ENCODE peak calls at places on chromosomes 2 and 18, in four cellular contexts. N is GM12891, R is K562, B is GM12878. O is an unnamed sample.

GRCh38 chr2:149365826-149366583 is 35.6 kb downstream of the LYPD6 start:
- DNase-seq in N (no peak), R (no peak), B (no peak), O (no peak)

GRCh38 chr18:31819106-31819924 is 58.6 kb upstream of the SLC25A52 start:
- DNase-seq in N (no peak), R (peak), B (no peak), O (peak)

GRCh38 chr2:240391111-240392051 is 44.1 kb upstream of the GPC1 start:
- DNase-seq in N (no peak), R (no peak), B (no peak), O (no peak)

GRCh38 chr2:126889501-126890135 is 9.1 kb upstream of the TEX51 start:
- DNase-seq in N (no peak), R (no peak), B (no peak), O (no peak)

GRCh38 chr2:117801826-117802225 is 12.7 kb upstream of the DDX18 start:
- DNase-seq in N (no peak), R (no peak), B (no peak), O (no peak)

GRCh38 chr2:131105950-131106801 is 1.0 kb downstream of the PLEKHB2 start:
- DNase-seq in N (no peak), R (peak), B (peak), O (no peak)

GRCh38 chr2:112254466-112255240 is at the start of gene ZC3H8:
- DNase-seq in N (peak), R (peak), B (peak), O (peak)

GRCh38 chr18:32566960-32567359 is 96.3 kb upstream of the GAREM1 start:
- DNase-seq in N (no peak), R (no peak), B (no peak), O (no peak)

GRCh38 chr2:113273031-113273551 is 5.6 kb downstream of the PAX8 start:
- DNase-seq in N (no peak), R (no peak), B (no peak), O (no peak)

GRCh38 chr2:238243496-238244076 is 3.7 kb upstream of the HES6 start:
- DNase-seq in N (no peak), R (no peak), B (no peak), O (no peak)

GRCh38 chr2:46492301-46492700 is 12.9 kb downstream of the TMEM247 start:
- DNase-seq in N (no peak), R (no peak), B (no peak), O (no peak)

GRCh38 chr18:67525328-67526110 is 9.0 kb upstream of the DSEL start:
- DNase-seq in N (no peak), R (no peak), B (no peak), O (no peak)

GRCh38 chr2:233473386-233473791 is 93.2 kb downstream of the USP40 start:
- DNase-seq in N (no peak), R (no peak), B (no peak), O (no peak)

GRCh38 chr2:231800493-231801091 is 14.3 kb downstream of the COPS7B start:
- DNase-seq in N (no peak), R (peak), B (no peak), O (peak)
- TF ChIP-seq SPI1 in N (no peak), R (no peak), B (no peak), O (no peak)

GRCh38 chr2:33051586-33052385 is 105.0 kb downstream of the LTBP1 start:
- DNase-seq in N (no peak), R (no peak), B (no peak), O (peak)
- TF ChIP-seq SPI1 in N (no peak), R (no peak), B (no peak), O (no peak)

GRCh38 chr2:217597140-217597539 is 405.7 kb downstream of the TNS1 start:
- DNase-seq in N (no peak), R (no peak), B (no peak), O (no peak)

GRCh38 chr2:217588266-217588665 is 414.5 kb downstream of the TNS1 start:
- DNase-seq in N (no peak), R (no peak), B (no peak), O (no peak)

GRCh38 chr2:217597681-217598080 is 405.1 kb downstream of the TNS1 start:
- DNase-seq in N (no peak), R (no peak), B (no peak), O (no peak)

GRCh38 chr2:217593732-217594131 is 409.1 kb downstream of the TNS1 start:
- DNase-seq in N (no peak), R (no peak), B (no peak), O (peak)
- TF ChIP-seq SPI1 in N (peak), R (no peak), B (peak), O (no peak)

GRCh38 chr2:25955036-25955435 is 27.3 kb downstream of the KIF3C start:
- DNase-seq in N (no peak), R (peak), B (no peak), O (no peak)
- TF ChIP-seq SPI1 in N (no peak), R (no peak), B (no peak), O (no peak)

GRCh38 chr18:34978953-34979608 is 62.1 kb upstream of the MAPRE2 start:
- DNase-seq in N (no peak), R (peak), B (peak), O (peak)
- TF ChIP-seq SPI1 in N (no peak), R (no peak), B (no peak), O (no peak)

DNA sequence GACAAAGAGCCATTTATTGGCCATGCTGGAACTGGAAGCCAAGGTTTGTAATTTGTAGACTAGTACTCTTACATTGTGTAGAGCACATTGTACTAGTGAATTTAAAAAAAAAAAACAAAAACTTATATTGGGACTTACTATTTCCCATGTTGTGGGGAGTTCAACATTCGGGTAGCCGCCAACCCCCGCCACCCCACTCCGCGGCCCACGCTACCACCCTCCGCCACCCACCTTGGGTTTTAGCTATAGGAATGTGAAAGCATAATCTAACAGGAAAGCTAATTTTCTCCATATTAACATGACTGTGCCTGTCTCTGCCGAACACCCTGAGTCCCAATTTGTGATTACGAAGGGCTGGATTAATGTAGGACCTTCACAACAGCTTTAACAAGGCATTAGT is 275.8 kb downstream of the FIGN start:
- DNase-seq in N (no peak), R (no peak), B (no peak), O (no peak)
- TF ChIP-seq SPI1 in N (no peak), R (no peak), B (no peak), O (no peak)

GRCh38 chr2:22900674-22901073 is 484.3 kb upstream of the KLHL29 start:
- DNase-seq in N (no peak), R (no peak), B (no peak), O (no peak)

GRCh38 chr2:22901471-22901870 is 483.5 kb upstream of the KLHL29 start:
- DNase-seq in N (no peak), R (no peak), B (no peak), O (no peak)

GRCh38 chr2:22902662-22903165 is 482.3 kb upstream of the KLHL29 start:
- DNase-seq in N (no peak), R (no peak), B (no peak), O (no peak)

GRCh38 chr2:22904126-22904684 is 480.8 kb upstream of the KLHL29 start:
- DNase-seq in N (peak), R (peak), B (no peak), O (no peak)

GRCh38 chr2:22903616-22904015 is 481.4 kb upstream of the KLHL29 start:
- DNase-seq in N (no peak), R (no peak), B (no peak), O (no peak)
- TF ChIP-seq SPI1 in N (no peak), R (no peak), B (no peak), O (no peak)

GRCh38 chr2:84899181-84899580 is 6.3 kb upstream of the TMSB10 start:
- DNase-seq in N (no peak), R (no peak), B (no peak), O (no peak)
- TF ChIP-seq SPI1 in N (no peak), R (no peak), B (no peak), O (no peak)